ENCODE peak calls at places on chromosome 18, in five cellular contexts. N is T follicular helper cell, H is AML-193, L is HS-27A, F is ACHN. K is an unnamed sample.
A peak's percentile ranks its signal among the peaks of the same experiment; 100 is the strongest.

GRCh38 chr18:3873698-3874495 is 423.9 kb downstream of the TGIF1 start:
- DNase-seq in N (no peak), H (no peak), L (no peak), F (no peak), K (no peak)

GRCh38 chr18:79503406-79503805 is 107.7 kb downstream of the NFATC1 start:
- DNase-seq in N (no peak), H (no peak), L (no peak), F (no peak), K (no peak)

GRCh38 chr18:50273203-50274043 is 7.1 kb upstream of the CFAP53 start:
- DNase-seq in N (no peak), H (no peak), L (no peak), F (no peak), K (no peak)

GRCh38 chr18:45670281-45670962 is 53.6 kb upstream of the SLC14A1 start:
- DNase-seq in N (peak; percentile 29), H (peak; percentile 92), L (no peak), F (no peak), K (no peak)

GRCh38 chr18:50297621-50298442 is 10.3 kb upstream of the CXXC1 start:
- DNase-seq in N (peak; percentile 34), H (peak; percentile 85), L (no peak), F (peak; percentile 63), K (peak; percentile 13)

GRCh38 chr18:43780782-43781340 is 503.6 kb upstream of the SYT4 start:
- DNase-seq in N (no peak), H (no peak), L (peak; percentile 48), F (no peak), K (peak; percentile 12)

GRCh38 chr18:56517761-56518160 is 120.6 kb downstream of the TXNL1 start:
- DNase-seq in N (no peak), H (no peak), L (no peak), F (no peak), K (no peak)

GRCh38 chr18:35890323-35890722 is 82.2 kb upstream of the RMP24 start:
- DNase-seq in N (no peak), H (no peak), L (no peak), F (no peak), K (no peak)

GRCh38 chr18:47345291-47345690 is 93.8 kb upstream of the SKOR2 start:
- DNase-seq in N (no peak), H (no peak), L (peak; percentile 70), F (no peak), K (no peak)

GRCh38 chr18:22170421-22171262 is 1.3 kb downstream of the GATA6 start:
- DNase-seq in N (no peak), H (no peak), L (peak; percentile 45), F (peak; percentile 51), K (no peak)

GRCh38 chr18:58213931-58214431 is 170.0 kb downstream of the NEDD4L start:
- DNase-seq in N (no peak), H (no peak), L (no peak), F (peak; percentile 50), K (no peak)

GRCh38 chr18:51727780-51728179 is 530.3 kb upstream of the MEX3C start:
- DNase-seq in N (no peak), H (no peak), L (no peak), F (no peak), K (no peak)

GRCh38 chr18:389658-390357 is 110.7 kb downstream of the COLEC12 start:
- DNase-seq in N (no peak), H (no peak), L (no peak), F (no peak), K (no peak)

GRCh38 chr18:65671621-65672415 is 79.0 kb upstream of the CDH7 start:
- DNase-seq in N (no peak), H (no peak), L (no peak), F (no peak), K (no peak)

GRCh38 chr18:57631697-57632096 is 10.1 kb upstream of the NARS1 start:
- DNase-seq in N (no peak), H (no peak), L (no peak), F (no peak), K (no peak)

GRCh38 chr18:2480536-2480935 is 90.8 kb downstream of the METTL4 start:
- DNase-seq in N (no peak), H (no peak), L (no peak), F (no peak), K (no peak)